ENCODE peak calls at places on chromosomes 2 and 18, in six cellular contexts. G is H1, P is IMR-90, M is uterus, Y is right lobe of liver, W is breast epithelium. C is an unnamed sample.

GRCh38 chr18:12577848-12578247 is 80.1 kb downstream of the SPIRE1 start:
- DNase-seq in G (no peak), P (no peak), M (no peak), Y (no peak), W (no peak), C (no peak)

GRCh38 chr2:160892204-160892603 is 268.0 kb upstream of the TANK start:
- DNase-seq in G (no peak), P (no peak), M (no peak), Y (no peak), W (no peak), C (no peak)

GRCh38 chr18:46155652-46156051 is 51.5 kb downstream of the HAUS1 start:
- DNase-seq in G (no peak), P (peak), M (no peak), Y (no peak), W (no peak), C (no peak)

GRCh38 chr18:57434177-57434535 is 1.0 kb upstream of the ONECUT2 start:
- DNase-seq in G (no peak), P (no peak), M (no peak), Y (no peak), W (no peak), C (no peak)

GRCh38 chr18:51321696-51322095 is 124.2 kb upstream of the MEX3C start:
- DNase-seq in G (no peak), P (no peak), M (no peak), Y (no peak), W (peak), C (no peak)

GRCh38 chr2:178114462-178114861 is 2.2 kb downstream of the RBM45 start:
- DNase-seq in G (no peak), P (no peak), M (no peak), Y (no peak), W (no peak), C (no peak)

GRCh38 chr2:58228272-58228671 is 12.9 kb downstream of the FANCL start:
- DNase-seq in G (no peak), P (no peak), M (no peak), Y (no peak), W (no peak), C (no peak)

GRCh38 chr2:31384351-31384750 is 30.2 kb downstream of the XDH start:
- DNase-seq in G (no peak), P (peak), M (no peak), Y (no peak), W (peak), C (no peak)

GRCh38 chr2:143705108-143705686 is 576.0 kb downstream of the ARHGAP15 start:
- DNase-seq in G (no peak), P (peak), M (no peak), Y (no peak), W (no peak), C (no peak)

GRCh38 chr18:58670561-58671121 is 624 bp upstream of the MALT1 start:
- DNase-seq in G (no peak), P (peak), M (no peak), Y (no peak), W (no peak), C (no peak)

GRCh38 chr18:58671122-58671940 is at the start of gene MALT1:
- DNase-seq in G (peak), P (peak), M (peak), Y (peak), W (peak), C (peak)

GRCh38 chr18:58668897-58669296 is 2.4 kb upstream of the MALT1 start:
- DNase-seq in G (no peak), P (peak), M (no peak), Y (no peak), W (no peak), C (no peak)

GRCh38 chr18:58668211-58668610 is 3.1 kb upstream of the MALT1 start:
- DNase-seq in G (no peak), P (no peak), M (no peak), Y (no peak), W (no peak), C (no peak)

GRCh38 chr18:58669731-58670379 is 1.4 kb upstream of the MALT1 start:
- DNase-seq in G (no peak), P (peak), M (no peak), Y (no peak), W (no peak), C (no peak)
- TF ChIP-seq POLR2A in G (no peak), P (no peak), M (no peak), Y (no peak), W (no peak), C (no peak)

GRCh38 chr2:124915567-124915966 is 890.5 kb downstream of the CNTNAP5 start:
- DNase-seq in G (no peak), P (no peak), M (no peak), Y (no peak), W (no peak), C (no peak)
- TF ChIP-seq CTCF in G (no peak), P (no peak), M (no peak), Y (no peak), W (no peak), C (no peak)

DNA sequence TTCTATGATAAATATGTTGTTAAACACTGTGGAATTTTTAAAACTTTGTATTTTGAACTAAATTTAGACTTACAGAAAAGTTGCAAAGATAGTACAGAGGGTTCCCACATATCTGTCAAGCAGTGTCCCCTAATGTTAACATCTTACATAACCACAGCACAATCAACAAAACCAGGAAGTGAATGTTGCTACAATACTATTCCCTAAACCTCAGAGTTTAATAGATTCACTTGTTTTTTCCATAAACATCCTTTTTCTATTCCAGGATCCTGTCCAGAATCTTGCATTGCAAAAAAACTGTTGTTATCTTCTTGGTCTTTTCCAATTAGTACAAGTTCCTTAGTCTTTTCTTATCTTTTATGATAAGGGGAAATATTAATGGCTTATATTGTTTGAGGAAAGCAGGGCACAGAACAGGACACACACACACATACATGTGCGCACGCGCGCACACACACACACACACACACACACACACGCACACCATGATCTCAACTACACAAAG is 251.1 kb upstream of the TRIB2 start:
- DNase-seq in G (no peak), P (no peak), M (no peak), Y (no peak), W (no peak), C (no peak)
- H3K27ac ChIP-seq in G (no peak), P (no peak), M (no peak), Y (no peak), W (no peak), C (no peak)

GRCh38 chr2:231634412-231634811 is 41.7 kb downstream of the TEX44 start:
- DNase-seq in G (no peak), P (no peak), M (no peak), Y (no peak), W (no peak), C (no peak)
- TF ChIP-seq POLR2A in G (no peak), P (no peak), M (no peak), Y (no peak), W (no peak), C (no peak)

DNA sequence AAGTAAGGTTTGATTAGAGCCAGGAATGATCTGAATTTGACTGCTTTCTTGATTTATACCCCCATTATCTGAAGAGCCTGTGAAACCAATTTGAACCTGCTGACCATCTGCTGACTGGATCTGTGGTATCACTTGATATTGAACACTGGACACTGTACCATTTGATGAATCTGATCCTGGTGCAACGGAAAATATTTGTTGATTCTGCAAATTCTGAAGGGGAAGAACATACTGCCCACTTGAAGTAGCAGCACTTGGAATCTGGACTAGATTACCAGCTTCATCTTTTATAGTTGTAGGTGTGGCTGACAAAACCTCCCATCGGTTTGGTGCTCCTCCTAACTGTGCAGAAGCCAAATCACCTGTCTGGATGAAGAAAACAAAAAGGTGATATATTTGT is 9.3 kb downstream of the SP3 start:
- DNase-seq in G (no peak), P (no peak), M (no peak), Y (no peak), W (no peak), C (no peak)
- TF ChIP-seq CTCF in G (no peak), P (no peak), M (no peak), Y (no peak), W (no peak), C (no peak)

DNA sequence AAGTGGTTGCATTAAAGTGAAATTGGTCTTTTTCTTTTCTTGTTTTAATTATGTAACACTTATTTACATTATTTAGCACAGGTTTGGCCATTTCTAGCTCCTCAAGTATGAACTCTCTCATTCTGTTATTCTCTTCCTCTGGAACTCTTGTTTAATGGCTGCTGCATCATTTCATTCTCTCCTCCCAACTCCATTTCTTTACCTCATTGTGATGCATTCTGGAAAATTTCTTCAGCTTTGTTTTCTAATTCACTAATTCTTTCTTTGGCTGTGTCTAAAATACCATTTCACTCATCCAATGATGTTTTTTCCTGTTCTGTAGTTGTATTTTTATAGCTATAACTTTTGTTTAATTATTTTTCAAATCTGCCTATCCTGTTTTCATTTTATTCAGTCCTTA is 22.5 kb upstream of the NMUR1 start:
- DNase-seq in G (no peak), P (no peak), M (no peak), Y (no peak), W (no peak), C (no peak)
- H3K27ac ChIP-seq in G (no peak), P (no peak), M (no peak), Y (no peak), W (no peak), C (no peak)

GRCh38 chr2:61018319-61018750 is 280 bp upstream of the PUS10 start:
- DNase-seq in G (no peak), P (peak), M (no peak), Y (no peak), W (no peak), C (no peak)

GRCh38 chr2:61016392-61017002 is 1.0 kb upstream of the PEX13 start:
- DNase-seq in G (no peak), P (no peak), M (no peak), Y (no peak), W (no peak), C (no peak)

GRCh38 chr2:61018798-61019197 is 743 bp upstream of the PUS10 start:
- DNase-seq in G (no peak), P (no peak), M (no peak), Y (no peak), W (no peak), C (no peak)

GRCh38 chr2:61017003-61017555 is 441 bp upstream of the PEX13 start:
- DNase-seq in G (peak), P (peak), M (peak), Y (peak), W (peak), C (peak)

GRCh38 chr2:61017556-61018318 is at the start of the genes PEX13 and PUS10:
- DNase-seq in G (peak), P (peak), M (peak), Y (peak), W (peak), C (peak)
- TF ChIP-seq POLR2A in G (peak), P (peak), M (peak), Y (peak), W (peak), C (no peak)